ENCODE peak calls at places on chromosomes 6 and 20, in four cellular contexts. U is cardiac muscle cell, J is PC-3, T is small intestine. H is an unnamed sample.

GRCh38 chr6:136511921-136512320 is 38.3 kb downstream of the MAP7 start:
- DNase-seq in T (peak), U (no peak), J (no peak), H (no peak)

GRCh38 chr20:4439461-4439860 is 282.2 kb upstream of the PRND start:
- DNase-seq in U (no peak), J (no peak), T (no peak), H (no peak)

GRCh38 chr6:122422614-122423267 is 23.3 kb downstream of the HSF2 start:
- DNase-seq in J (no peak), T (no peak), U (no peak), H (no peak)

GRCh38 chr6:34656378-34657036 is 40.1 kb downstream of the ILRUN start:
- DNase-seq in T (peak), U (no peak), J (peak), H (peak)

GRCh38 chr6:72636786-72637185 is 14.9 kb downstream of the KCNQ5 start:
- DNase-seq in T (no peak), J (no peak), U (peak), H (no peak)

GRCh38 chr6:122869437-122870024 is 80.5 kb downstream of the SMPDL3A start:
- DNase-seq in U (peak), T (peak), J (peak), H (peak)

GRCh38 chr6:24107294-24107693 is 18.7 kb upstream of the NRSN1 start:
- DNase-seq in U (no peak), J (no peak), T (no peak), H (no peak)

GRCh38 chr20:62352402-62353288 is 14.5 kb downstream of the LAMA5 start:
- DNase-seq in T (peak), U (no peak), J (peak), H (no peak)

GRCh38 chr6:143965503-143966171 is 42.4 kb downstream of the PLAGL1 start:
- DNase-seq in J (peak), U (no peak), T (no peak), H (peak)

GRCh38 chr20:49163696-49164095 is 24.4 kb downstream of the STAU1 start:
- DNase-seq in T (no peak), J (no peak), U (no peak), H (no peak)

GRCh38 chr20:49157146-49157545 is 31.0 kb downstream of the STAU1 start:
- DNase-seq in U (no peak), T (no peak), J (no peak), H (no peak)

GRCh38 chr20:49160057-49160929 is 27.8 kb downstream of the STAU1 start:
- DNase-seq in T (no peak), U (no peak), J (no peak), H (no peak)

GRCh38 chr20:49165611-49166010 is 22.5 kb downstream of the STAU1 start:
- DNase-seq in J (no peak), T (no peak), U (no peak), H (no peak)

DNA sequence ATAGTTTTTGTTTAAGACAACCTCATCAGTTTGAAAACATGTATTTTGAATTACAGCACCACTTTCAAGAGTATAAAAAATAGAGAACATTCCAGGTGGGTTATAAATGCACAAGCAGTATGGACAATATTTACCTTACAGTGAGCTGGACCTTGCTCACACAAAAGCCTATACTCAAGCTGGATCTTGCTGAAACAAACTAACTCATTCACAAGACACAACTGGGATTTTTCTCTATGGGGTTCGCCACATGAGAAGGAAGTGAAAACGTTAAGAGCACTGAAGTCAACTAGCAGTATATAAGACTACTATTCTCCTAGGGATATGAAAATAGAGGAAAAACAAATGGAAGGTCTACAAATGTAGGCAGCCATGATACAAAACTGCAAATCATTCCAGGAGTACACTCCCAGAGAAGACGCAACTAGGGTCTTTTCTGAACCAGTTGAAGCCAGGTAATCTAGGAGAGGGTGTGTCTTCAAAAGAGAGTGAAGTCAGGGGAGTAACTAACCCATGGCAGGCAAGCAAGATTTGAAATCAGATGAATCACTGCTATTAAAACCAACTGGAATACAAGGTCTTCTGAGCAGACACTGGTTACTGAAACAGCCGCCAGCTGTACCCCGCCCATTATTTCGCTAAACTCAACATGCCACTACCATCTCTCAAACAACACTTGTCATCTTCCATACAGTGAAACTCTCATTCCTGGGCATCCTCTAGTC is 26.5 kb downstream of the STAU1 start:
- DNase-seq in T (no peak), J (peak), U (no peak), H (peak)
- H3K27ac ChIP-seq in T (no peak), J (peak), U (no peak), H (no peak)

GRCh38 chr6:53530780-53531386 is 14.0 kb downstream of the GCLC start:
- DNase-seq in J (no peak), T (no peak), U (no peak), H (no peak)

GRCh38 chr6:53529324-53530036 is 15.4 kb downstream of the GCLC start:
- DNase-seq in T (no peak), J (no peak), U (no peak), H (peak)

GRCh38 chr6:53530346-53530745 is 14.6 kb downstream of the GCLC start:
- DNase-seq in T (no peak), J (no peak), U (peak), H (peak)

GRCh38 chr6:53532942-53533341 is 12.0 kb downstream of the GCLC start:
- DNase-seq in T (no peak), U (no peak), J (no peak), H (no peak)

GRCh38 chr6:53532061-53532797 is 12.7 kb downstream of the GCLC start:
- DNase-seq in U (no peak), T (no peak), J (no peak), H (no peak)
- H3K27ac ChIP-seq in U (peak), T (peak), J (no peak), H (no peak)

DNA sequence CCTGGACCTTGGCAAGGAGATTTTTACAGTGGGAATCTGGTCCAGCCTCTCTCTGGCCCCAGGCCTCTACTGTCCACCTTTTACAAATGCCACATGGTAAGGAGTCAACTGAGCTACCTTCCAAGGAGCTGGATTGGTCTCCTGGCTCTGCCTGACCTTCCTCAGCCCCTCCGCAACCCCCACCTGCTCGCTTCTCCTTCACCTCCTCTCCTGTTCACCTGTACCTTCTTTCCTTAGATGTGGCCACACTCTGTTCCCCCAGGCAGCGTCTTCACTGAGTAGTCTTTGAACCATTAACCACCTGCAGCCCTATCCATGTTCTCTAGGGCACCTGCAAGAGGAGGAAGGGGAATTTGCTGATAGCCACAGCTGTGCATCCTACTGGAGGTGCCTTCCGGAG is 55.3 kb upstream of the DDR1 start:
- DNase-seq in T (no peak), U (no peak), J (no peak), H (no peak)
- H3K27ac ChIP-seq in T (peak), U (no peak), J (peak), H (peak)

GRCh38 chr20:1811621-1812498 is 83.3 kb upstream of the SIRPA start:
- DNase-seq in J (no peak), U (no peak), T (no peak), H (no peak)
- H3K27ac ChIP-seq in J (no peak), U (no peak), T (peak), H (peak)

DNA sequence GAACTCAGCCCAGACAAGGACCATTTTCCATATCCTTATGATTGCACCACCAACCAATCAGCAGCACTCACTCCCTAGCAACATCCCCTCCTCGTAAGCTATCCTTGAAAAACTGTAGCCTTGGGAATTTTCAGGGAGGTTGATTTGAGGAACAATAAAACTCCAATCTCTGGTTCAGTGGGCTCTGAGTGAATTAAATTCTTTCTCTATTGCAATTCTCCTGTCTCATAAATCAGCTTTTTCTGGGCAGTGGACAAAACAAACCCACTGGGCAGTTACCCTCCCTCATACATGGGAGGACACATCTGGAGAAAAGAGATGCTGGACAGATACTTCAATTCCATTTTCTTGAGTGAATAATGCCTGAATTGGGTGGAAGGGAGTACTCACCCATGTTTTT is 115.4 kb upstream of the STXBP5 start:
- DNase-seq in U (no peak), J (no peak), T (no peak), H (no peak)
- H3K27ac ChIP-seq in U (no peak), J (no peak), T (no peak), H (no peak)

GRCh38 chr20:14234666-14235295 is 102.6 kb downstream of the FLRT3 start:
- DNase-seq in J (peak), T (no peak), U (no peak), H (peak)
- H3K27ac ChIP-seq in J (peak), T (no peak), U (no peak), H (peak)

DNA sequence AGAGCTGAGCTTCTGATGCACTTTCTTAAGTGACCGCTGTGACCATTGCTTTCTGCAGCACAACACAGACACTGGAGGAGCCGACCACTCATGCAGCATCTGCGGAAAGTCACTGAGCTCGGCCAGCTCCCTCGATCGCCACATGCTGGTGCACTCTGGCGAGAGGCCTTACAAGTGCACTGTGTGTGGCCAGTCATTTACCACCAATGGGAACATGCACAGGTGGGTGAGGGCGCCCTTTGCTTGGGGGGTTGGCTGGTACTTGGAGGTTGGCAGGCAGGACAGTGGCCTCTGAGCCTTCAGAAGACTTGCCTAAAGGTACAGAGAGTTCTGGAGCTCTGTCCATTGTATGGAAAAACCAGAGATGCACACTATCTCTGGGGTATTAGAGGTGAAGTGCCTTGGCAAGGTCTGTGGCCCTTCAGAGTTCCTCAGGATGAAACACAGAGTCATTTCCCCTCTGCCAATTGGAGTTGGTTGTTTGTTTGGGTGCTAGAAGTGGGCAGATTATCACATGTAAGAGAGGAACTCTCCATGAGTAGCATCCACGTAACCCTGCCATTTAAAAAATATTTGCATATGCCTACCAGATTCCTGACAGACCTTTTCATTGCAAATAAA is 81.5 kb downstream of the RREB1 start:
- DNase-seq in T (no peak), U (no peak), J (no peak), H (no peak)
- H3K27ac ChIP-seq in T (peak), U (peak), J (no peak), H (no peak)

GRCh38 chr20:34954905-34955231 is 738 bp downstream of the GSS start:
- DNase-seq in T (peak), J (peak), U (no peak), H (peak)
- H3K27ac ChIP-seq in T (peak), J (peak), U (peak), H (peak)

DNA sequence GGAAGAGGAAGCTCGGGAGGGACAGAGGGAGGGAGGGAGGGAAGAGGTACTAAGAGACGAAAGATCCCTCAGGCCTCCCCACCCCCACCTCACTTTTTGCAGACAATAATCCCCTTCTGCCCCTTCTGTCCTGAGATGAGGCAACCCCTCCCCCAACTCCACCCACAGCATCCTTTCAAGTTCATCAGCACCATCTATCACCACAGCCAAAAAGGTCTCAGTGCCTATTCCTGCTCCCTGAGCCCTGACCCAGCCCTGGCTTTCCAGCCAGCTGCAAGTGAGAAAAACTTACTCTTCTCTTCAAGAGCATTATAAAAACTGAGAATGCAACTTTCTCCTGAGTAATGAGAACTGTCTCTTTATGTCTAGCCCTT is 133.2 kb upstream of the LRFN2 start:
- DNase-seq in U (no peak), J (no peak), T (no peak), H (no peak)
- H3K27ac ChIP-seq in U (no peak), J (no peak), T (no peak), H (no peak)

H was measured in GM23248.